ENCODE peak calls at places on chromosomes 5 and 9, in seven cellular contexts. S is mucosa of descending colon; F is NT2/D1; X is GM10248; C is HTR-8/SVneo; G is HT-29; E is stimulated activated CD4-positive, alpha-beta T cell treated with anti-CD3 and anti-CD28 coated beads, Interleukin-15, amount 100 ng/mL, for 24 hours. V is an unnamed sample.

GRCh38 chr5:988316-988715 is 20.3 kb upstream of the NKD2 start:
- DNase-seq in S (no peak), F (no peak), X (no peak), C (no peak), G (no peak), E (no peak), V (no peak)

GRCh38 chr5:132277971-132278964 is 15.9 kb upstream of the SLC22A4 start:
- DNase-seq in S (peak), F (no peak), X (no peak), C (no peak), G (no peak), E (no peak), V (no peak)

GRCh38 chr5:101473483-101473882 is 570.4 kb upstream of the ST8SIA4 start:
- DNase-seq in S (no peak), F (no peak), X (no peak), C (no peak), G (no peak), E (no peak), V (no peak)

GRCh38 chr5:44388504-44389409 is 463 bp downstream of the FGF10 start:
- DNase-seq in S (no peak), F (no peak), X (no peak), C (no peak), G (no peak), E (no peak), V (peak)

GRCh38 chr5:131466171-131466766 is 168.8 kb downstream of the RAPGEF6 start:
- DNase-seq in S (no peak), F (no peak), X (no peak), C (peak), G (no peak), E (peak), V (no peak)

GRCh38 chr5:179786861-179787260 is 6.9 kb upstream of the LTC4S start:
- DNase-seq in S (no peak), F (no peak), X (no peak), C (no peak), G (no peak), E (no peak), V (no peak)

GRCh38 chr5:158287643-158288228 is 428.8 kb upstream of the CLINT1 start:
- DNase-seq in S (peak), F (no peak), X (no peak), C (peak), G (no peak), E (no peak), V (no peak)

GRCh38 chr5:168364738-168365550 is 73.5 kb downstream of the WWC1 start:
- DNase-seq in S (no peak), F (no peak), X (no peak), C (peak), G (no peak), E (no peak), V (peak)

GRCh38 chr9:129101279-129101678 is 9.3 kb downstream of the CRAT start:
- DNase-seq in S (no peak), F (no peak), X (no peak), C (no peak), G (no peak), E (no peak), V (no peak)

GRCh38 chr5:65142511-65143011 is 339.2 kb downstream of the ADAMTS6 start:
- DNase-seq in S (no peak), F (peak), X (no peak), C (peak), G (no peak), E (no peak), V (no peak)

GRCh38 chr9:121700165-121700830 is 48.9 kb downstream of the DAB2IP start:
- DNase-seq in S (peak), F (no peak), X (peak), C (peak), G (peak), E (peak), V (peak)

GRCh38 chr5:96067902-96068614 is 106.4 kb upstream of the ELL2 start:
- DNase-seq in S (peak), F (no peak), X (no peak), C (peak), G (peak), E (peak), V (no peak)

GRCh38 chr9:76626980-76627379 is 137.3 kb upstream of the PCA3 start:
- DNase-seq in S (no peak), F (no peak), X (no peak), C (no peak), G (no peak), E (no peak), V (no peak)

GRCh38 chr5:143213231-143213850 is 190.1 kb downstream of the NR3C1 start:
- DNase-seq in S (no peak), F (no peak), X (no peak), C (no peak), G (no peak), E (no peak), V (no peak)

GRCh38 chr5:177389368-177390169 is 5.3 kb downstream of the SLC34A1 start:
- DNase-seq in S (peak), F (no peak), X (peak), C (peak), G (peak), E (peak), V (no peak)

GRCh38 chr9:87834357-87834756 is 48.3 kb upstream of the SPATA31E1 start:
- DNase-seq in S (peak), F (peak), X (no peak), C (no peak), G (peak), E (no peak), V (no peak)

GRCh38 chr9:18821794-18822193 is 211.2 kb downstream of the SAXO1 start:
- DNase-seq in S (no peak), F (peak), X (no peak), C (no peak), G (no peak), E (no peak), V (no peak)

GRCh38 chr5:89236900-89237299 is 353.9 kb upstream of the MEF2C start:
- DNase-seq in S (no peak), F (no peak), X (no peak), C (no peak), G (no peak), E (no peak), V (no peak)

GRCh38 chr5:42825422-42826148 is 13.9 kb upstream of the SELENOP start:
- DNase-seq in S (no peak), F (no peak), X (no peak), C (no peak), G (no peak), E (no peak), V (no peak)

GRCh38 chr5:943874-944620 is 51.4 kb downstream of the TRIP13 start:
- DNase-seq in S (no peak), F (no peak), X (no peak), C (no peak), G (peak), E (no peak), V (no peak)

GRCh38 chr9:135886147-135886981 is 21.0 kb downstream of the CAMSAP1 start:
- DNase-seq in S (no peak), F (no peak), X (no peak), C (no peak), G (no peak), E (no peak), V (peak)

GRCh38 chr9:93663877-93664548 is 87.6 kb downstream of the PHF2 start:
- DNase-seq in S (no peak), F (no peak), X (no peak), C (no peak), G (no peak), E (no peak), V (no peak)

GRCh38 chr5:158376679-158377078 is 517.7 kb upstream of the CLINT1 start:
- DNase-seq in S (no peak), F (no peak), X (no peak), C (no peak), G (no peak), E (no peak), V (no peak)

GRCh38 chr9:78026416-78026815 is 5.2 kb downstream of the GNAQ start:
- DNase-seq in S (no peak), F (no peak), X (no peak), C (no peak), G (no peak), E (no peak), V (no peak)

GRCh38 chr9:22208846-22209585 is 199.9 kb upstream of the CDKN2B start:
- DNase-seq in S (no peak), F (no peak), X (no peak), C (no peak), G (no peak), E (peak), V (no peak)

GRCh38 chr5:95554331-95554646 is 488 bp downstream of the SKIC3 start:
- DNase-seq in S (no peak), F (no peak), X (no peak), C (no peak), G (no peak), E (no peak), V (no peak)

GRCh38 chr5:57650360-57651069 is 167.9 kb upstream of the ACTBL2 start:
- DNase-seq in S (peak), F (peak), X (peak), C (peak), G (peak), E (peak), V (no peak)

GRCh38 chr5:32760091-32760509 is 49.0 kb downstream of the NPR3 start:
- DNase-seq in S (no peak), F (no peak), X (no peak), C (peak), G (peak), E (no peak), V (no peak)

GRCh38 chr5:10849278-10849677 is 88.2 kb upstream of the DAP start:
- DNase-seq in S (no peak), F (no peak), X (no peak), C (no peak), G (no peak), E (no peak), V (no peak)

GRCh38 chr9:75889977-75890540 is 414 bp upstream of the PCSK5 start:
- DNase-seq in S (peak), F (no peak), X (peak), C (peak), G (peak), E (peak), V (peak)

GRCh38 chr9:119884411-119884810 is 515.2 kb upstream of the BRINP1 start:
- DNase-seq in S (no peak), F (peak), X (no peak), C (no peak), G (no peak), E (no peak), V (no peak)

GRCh38 chr5:115246361-115246991 is 16.2 kb downstream of the PGGT1B start:
- DNase-seq in S (no peak), F (peak), X (peak), C (peak), G (peak), E (no peak), V (peak)

V was measured in Ammon's horn.